ENCODE peak calls at places on chromosome 1, in four cellular contexts. One of them, this sample, is unnamed.

GRCh38 chr1:177948336-177948972 is 21.4 kb downstream of the SEC16B start:
- DNase-seq in NCI-H2029: peak
- DNase-seq in NCI-H1436: peak
- DNase-seq in GDM1: peak
- DNase-seq in this sample: peak

GRCh38 chr1:84698151-84698651 is 7.9 kb upstream of the SSX2IP start:
- DNase-seq in NCI-H1436: no peak
- DNase-seq in GDM1: no peak
- DNase-seq in NCI-H2029: no peak
- DNase-seq in this sample: no peak

GRCh38 chr1:31814041-31814511 is 1.7 kb downstream of the SPOCD1 start:
- DNase-seq in NCI-H1436: no peak
- DNase-seq in NCI-H2029: no peak
- DNase-seq in GDM1: no peak
- DNase-seq in this sample: no peak

GRCh38 chr1:27141266-27142003 is 13.5 kb downstream of the SLC9A1 start:
- DNase-seq in NCI-H1436: peak
- DNase-seq in GDM1: no peak
- DNase-seq in NCI-H2029: peak
- DNase-seq in this sample: peak

GRCh38 chr1:184691719-184692324 is 62.8 kb downstream of the EDEM3 start:
- DNase-seq in GDM1: no peak
- DNase-seq in NCI-H1436: no peak
- DNase-seq in NCI-H2029: no peak
- DNase-seq in this sample: peak

GRCh38 chr1:178094752-178095645 is 1.1 kb downstream of the RASAL2 start:
- DNase-seq in GDM1: no peak
- DNase-seq in NCI-H1436: no peak
- DNase-seq in NCI-H2029: no peak
- DNase-seq in this sample: peak

GRCh38 chr1:228647523-228648444 is 87.5 kb upstream of the RHOU start:
- DNase-seq in GDM1: no peak
- DNase-seq in NCI-H1436: peak
- DNase-seq in NCI-H2029: peak
- DNase-seq in this sample: peak

GRCh38 chr1:49465486-49466185 is 558.1 kb downstream of the AGBL4 start:
- DNase-seq in GDM1: no peak
- DNase-seq in NCI-H1436: no peak
- DNase-seq in NCI-H2029: no peak
- DNase-seq in this sample: peak

GRCh38 chr1:214264196-214264595 is 16.8 kb upstream of the SMYD2 start:
- DNase-seq in NCI-H2029: peak
- DNase-seq in NCI-H1436: peak
- DNase-seq in GDM1: no peak
- DNase-seq in this sample: no peak

GRCh38 chr1:177772621-177773020 is 197.2 kb downstream of the SEC16B start:
- DNase-seq in NCI-H1436: no peak
- DNase-seq in GDM1: no peak
- DNase-seq in NCI-H2029: no peak
- DNase-seq in this sample: no peak

GRCh38 chr1:9363061-9363471 is 70.4 kb downstream of the SPSB1 start:
- DNase-seq in NCI-H2029: peak
- DNase-seq in NCI-H1436: no peak
- DNase-seq in GDM1: no peak
- DNase-seq in this sample: no peak

GRCh38 chr1:207847116-207847515 is 63.8 kb downstream of the CD34 start:
- DNase-seq in GDM1: no peak
- DNase-seq in NCI-H2029: no peak
- DNase-seq in NCI-H1436: no peak
- DNase-seq in this sample: no peak

GRCh38 chr1:176691251-176692228 is 228.6 kb downstream of the PAPPA2 start:
- DNase-seq in NCI-H1436: peak
- DNase-seq in NCI-H2029: peak
- DNase-seq in GDM1: peak
- DNase-seq in this sample: peak

GRCh38 chr1:48356901-48357300 is 115.1 kb downstream of the SPATA6 start:
- DNase-seq in NCI-H2029: no peak
- DNase-seq in GDM1: no peak
- DNase-seq in NCI-H1436: no peak
- DNase-seq in this sample: no peak

This sample was measured in NCI-H526 treated with DMSO at 0.1 percent for 48 hours.